ENCODE peak calls at places on chromosome 9, in ten cellular contexts. N is hypothalamus; B is NCI-H1694 treated with DMSO at 0.1 percent for 48 hours; G is stimulated activated CD4-positive, alpha-beta T cell treated with anti-CD3 and anti-CD28 coated beads, Interleukin-12 subunit alpha, Interleukin-12 subunit beta, amount 100 ng/mL, for 24 hours; C is fibroblast of pulmonary artery; J is mesenteric fat pad; P is pancreas; W is GM12891; Q is posterior cingulate gyrus; K is NCI-H2081. Z is an unnamed sample.

GRCh38 chr9:32378496-32378895 is 5.9 kb upstream of the ACO1 start:
- DNase-seq in W (peak), Q (no peak), P (no peak), C (peak), G (no peak), B (peak), N (no peak), J (no peak), K (peak), Z (peak)

GRCh38 chr9:91098203-91098602 is 263.5 kb downstream of the AUH start:
- DNase-seq in G (no peak), K (no peak), P (no peak), B (no peak), W (no peak), Q (no peak), J (no peak), C (no peak), N (no peak), Z (no peak)

GRCh38 chr9:137578518-137579258 is at the start of gene DPH7:
- DNase-seq in K (peak), J (peak), P (peak), W (peak), C (peak), G (peak), N (peak), Q (peak), B (peak), Z (peak)

GRCh38 chr9:134518004-134518606 is 123.5 kb upstream of the COL5A1 start:
- DNase-seq in Q (no peak), N (no peak), C (no peak), W (no peak), K (no peak), G (no peak), P (no peak), B (no peak), J (no peak), Z (no peak)

GRCh38 chr9:133334161-133334560 is 1.8 kb downstream of the SURF6 start:
- DNase-seq in G (no peak), K (peak), W (no peak), N (no peak), C (no peak), P (no peak), Q (no peak), B (no peak), J (no peak), Z (no peak)

GRCh38 chr9:3528466-3528865 is 2.7 kb upstream of the RFX3 start:
- DNase-seq in P (no peak), K (peak), C (no peak), B (no peak), W (no peak), G (peak), Q (no peak), N (no peak), J (no peak), Z (peak)

GRCh38 chr9:124349267-124349666 is 66.0 kb downstream of the PSMB7 start:
- DNase-seq in C (no peak), N (no peak), K (no peak), P (no peak), B (no peak), G (no peak), W (no peak), Q (no peak), J (peak), Z (no peak)

GRCh38 chr9:99931155-99931840 is 24.8 kb downstream of the STX17 start:
- DNase-seq in J (no peak), Q (no peak), G (no peak), N (no peak), W (no peak), B (no peak), P (no peak), C (peak), K (no peak), Z (no peak)

GRCh38 chr9:20242767-20243166 is 379.5 kb downstream of the MLLT3 start:
- DNase-seq in C (no peak), Q (no peak), K (no peak), W (peak), J (no peak), G (no peak), P (no peak), B (no peak), N (no peak), Z (no peak)